ENCODE peak calls at places on chromosomes 13 and 19, in six cellular contexts. D, J, M, P, N and I are unnamed samples.

GRCh38 chr13:23549724-23550123 is 20.5 kb upstream of the TNFRSF19 start:
- DNase-seq in D (no peak), J (no peak), M (no peak), P (no peak), N (no peak), I (no peak)

GRCh38 chr13:77565635-77566034 is 30.1 kb downstream of the SCEL start:
- DNase-seq in D (peak), J (no peak), M (no peak), P (peak), N (peak), I (peak)

GRCh38 chr19:41409288-41409687 is 11.7 kb downstream of the BCKDHA start:
- DNase-seq in D (peak), J (no peak), M (no peak), P (peak), N (no peak), I (peak)

GRCh38 chr19:49560358-49560900 is 19.9 kb downstream of the NOSIP start:
- DNase-seq in D (no peak), J (no peak), M (no peak), P (no peak), N (no peak), I (no peak)

GRCh38 chr19:50427997-50428425 is 4.7 kb upstream of the MYBPC2 start:
- DNase-seq in D (no peak), J (peak), M (peak), P (peak), N (peak), I (peak)

GRCh38 chr19:38543807-38544568 is 73.8 kb downstream of the MAP4K1 start:
- DNase-seq in D (peak), J (peak), M (peak), P (peak), N (no peak), I (peak)

GRCh38 chr19:18789883-18790565 is 1.1 kb downstream of the COMP start:
- DNase-seq in D (no peak), J (no peak), M (no peak), P (peak), N (peak), I (peak)

GRCh38 chr13:49667773-49668172 is 23.5 kb downstream of the EBPL start:
- DNase-seq in D (no peak), J (no peak), M (no peak), P (peak), N (no peak), I (no peak)

GRCh38 chr19:23817519-23817918 is 58.8 kb upstream of the ZNF681 start:
- DNase-seq in D (peak), J (no peak), M (no peak), P (peak), N (peak), I (peak)

GRCh38 chr13:109426690-109426990 is 359.7 kb downstream of the IRS2 start:
- DNase-seq in D (no peak), J (no peak), M (no peak), P (peak), N (no peak), I (no peak)

GRCh38 chr19:18377026-18377425 is 8.9 kb upstream of the GDF15 start:
- DNase-seq in D (no peak), J (no peak), M (no peak), P (no peak), N (no peak), I (no peak)

GRCh38 chr13:39768962-39769361 is 113.5 kb downstream of the COG6 start:
- DNase-seq in D (no peak), J (no peak), M (no peak), P (no peak), N (no peak), I (no peak)

GRCh38 chr19:14677464-14677863 is 2.8 kb upstream of the ADGRE3 start:
- DNase-seq in D (no peak), J (no peak), M (no peak), P (no peak), N (no peak), I (no peak)

GRCh38 chr13:101530293-101530692 is 77.8 kb downstream of the ITGBL1 start:
- DNase-seq in D (no peak), J (no peak), M (no peak), P (peak), N (no peak), I (peak)

GRCh38 chr19:13215572-13216380 is 65.6 kb downstream of the IER2 start:
- DNase-seq in D (peak), J (no peak), M (no peak), P (no peak), N (no peak), I (peak)

GRCh38 chr19:6393982-6394412 is 1.0 kb upstream of the GTF2F1 start:
- DNase-seq in D (no peak), J (no peak), M (no peak), P (no peak), N (no peak), I (no peak)

GRCh38 chr19:3808420-3809143 is 22.4 kb upstream of the MATK start:
- DNase-seq in D (no peak), J (no peak), M (no peak), P (no peak), N (no peak), I (no peak)

GRCh38 chr13:94249512-94249911 is 230.0 kb downstream of the DCT start:
- DNase-seq in D (peak), J (no peak), M (no peak), P (peak), N (peak), I (peak)

GRCh38 chr19:3186891-3187661 is 1.3 kb downstream of the NCLN start:
- DNase-seq in D (no peak), J (no peak), M (no peak), P (no peak), N (no peak), I (peak)

GRCh38 chr19:34172661-34173144 is 399 bp downstream of the LSM14A start:
- DNase-seq in D (no peak), J (no peak), M (no peak), P (no peak), N (peak), I (no peak)

GRCh38 chr13:34857561-34857960 is 84.5 kb upstream of the NBEA start:
- DNase-seq in D (no peak), J (no peak), M (no peak), P (no peak), N (no peak), I (no peak)

GRCh38 chr19:10363789-10364281 is 16.5 kb downstream of the TYK2 start:
- DNase-seq in D (peak), J (no peak), M (no peak), P (peak), N (no peak), I (no peak)

GRCh38 chr13:22114630-22115311 is 443.9 kb downstream of the FGF9 start:
- DNase-seq in D (no peak), J (no peak), M (no peak), P (no peak), N (no peak), I (peak)

GRCh38 chr13:74819549-74819948 is 662.4 kb downstream of the TBC1D4 start:
- DNase-seq in D (peak), J (no peak), M (no peak), P (no peak), N (no peak), I (no peak)

GRCh38 chr19:12230751-12231733 is 63.6 kb downstream of the ZNF44 start:
- DNase-seq in D (no peak), J (no peak), M (no peak), P (no peak), N (no peak), I (no peak)

DNA sequence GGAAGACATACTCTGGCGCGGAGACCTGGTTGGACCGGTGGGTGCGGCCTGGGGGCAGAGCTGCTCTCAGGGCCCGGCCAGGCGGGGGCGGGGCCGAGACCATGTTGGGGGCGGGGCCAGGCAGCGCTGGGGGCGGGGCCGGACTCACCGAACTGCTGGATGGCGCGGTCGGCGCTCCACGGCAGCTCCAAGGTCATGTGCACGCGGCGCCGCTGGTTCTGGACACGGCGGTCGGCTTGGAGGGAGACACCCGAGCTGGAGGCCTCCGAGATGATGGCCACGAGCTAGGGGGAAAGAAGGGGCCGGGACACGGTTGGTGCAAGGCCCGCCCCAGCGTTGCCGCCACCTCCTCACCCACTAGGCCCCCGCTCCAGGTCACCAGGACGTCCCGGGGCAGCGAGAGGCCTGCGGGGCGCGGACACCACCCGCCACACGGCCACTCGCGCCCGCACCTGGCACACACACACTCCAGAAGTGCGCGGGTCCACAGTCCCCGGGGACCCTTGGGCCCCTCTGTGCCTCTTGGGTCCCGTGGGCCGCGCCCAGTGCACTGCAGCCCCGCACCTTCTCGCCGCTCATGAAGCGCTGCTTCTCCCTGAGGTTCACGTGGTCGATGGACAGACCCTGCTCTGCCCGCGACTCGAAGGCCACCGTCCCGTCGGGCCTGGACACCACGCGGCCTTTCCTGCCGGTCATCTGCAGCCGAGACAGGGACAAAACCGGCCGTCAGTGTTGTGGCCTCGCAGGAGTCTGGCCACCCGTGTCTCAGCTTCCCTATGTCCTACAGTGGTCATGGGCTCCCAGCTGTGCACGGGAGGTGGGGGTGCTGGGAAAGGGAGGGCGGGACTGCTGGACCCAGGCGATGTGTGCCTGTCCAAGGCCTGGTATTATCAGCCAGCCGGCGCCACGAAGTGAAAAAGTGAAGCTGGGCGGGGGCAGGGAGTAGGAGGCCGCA is 8.7 kb downstream of the GPX4 start:
- DNase-seq in D (no peak), J (peak), M (no peak), P (no peak), N (peak), I (no peak)
- H3K4me3 ChIP-seq in D (no peak), J (no peak), M (no peak), P (no peak), N (no peak), I (no peak)

DNA sequence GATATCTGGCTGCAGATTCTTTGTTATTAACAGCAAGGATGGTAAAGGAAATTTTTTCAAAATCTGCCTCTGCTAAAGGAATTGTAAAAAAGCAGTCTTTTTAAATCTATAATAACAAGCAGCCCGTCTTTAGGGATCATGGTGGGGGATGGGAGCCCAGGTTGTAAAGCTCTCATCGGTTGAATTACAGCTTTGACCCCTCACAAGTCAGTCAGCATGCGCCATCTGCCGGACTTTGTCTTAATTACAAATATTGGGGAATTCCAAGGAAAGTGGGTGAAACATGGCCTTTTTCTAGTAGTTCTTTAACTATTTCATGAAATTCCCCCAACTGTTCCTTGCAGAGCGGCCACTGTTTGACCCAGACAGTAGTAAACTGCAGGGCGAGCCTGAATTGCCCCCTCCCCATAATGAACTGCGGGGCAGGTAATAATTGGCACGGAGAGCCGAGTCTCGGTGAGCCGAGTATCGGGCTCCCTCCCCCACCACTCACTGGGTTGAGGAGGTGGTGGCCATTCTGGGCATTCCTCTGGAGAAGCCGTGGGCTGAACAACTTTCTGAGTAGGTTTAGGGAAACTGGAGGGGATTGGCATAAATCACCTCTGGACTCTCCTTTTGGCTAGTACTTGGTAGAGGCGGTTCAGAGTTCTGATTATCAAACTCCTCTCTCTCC is 11.6 kb downstream of the ZNF578 start:
- DNase-seq in D (no peak), J (no peak), M (no peak), P (no peak), N (peak), I (no peak)
- TF ChIP-seq CTCF in D (no peak), J (no peak), M (no peak), P (peak), N (peak), I (no peak)

DNA sequence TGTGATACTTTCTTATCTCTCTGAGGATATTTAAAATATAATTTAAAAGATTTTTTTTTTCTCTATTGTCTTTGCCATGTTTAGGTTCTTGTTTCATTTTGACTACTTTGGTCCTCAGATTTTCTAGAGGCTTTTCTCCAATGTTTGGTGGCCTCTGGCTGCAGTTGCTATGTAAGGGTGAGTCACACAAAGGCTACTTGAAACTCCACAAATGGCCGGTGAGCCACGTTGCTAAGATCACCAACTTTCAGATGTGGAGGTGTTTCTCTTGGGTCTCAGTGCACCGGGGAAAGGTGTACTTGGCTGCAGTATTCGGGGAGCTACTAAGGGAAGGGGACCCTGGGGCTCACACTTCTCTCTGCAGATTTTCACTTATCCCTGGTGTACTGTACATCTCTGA is 248.1 kb downstream of the HS6ST3 start:
- DNase-seq in D (no peak), J (no peak), M (no peak), P (no peak), N (no peak), I (no peak)
- H3K4me3 ChIP-seq in D (no peak), J (no peak), M (no peak), P (no peak), N (no peak), I (no peak)

DNA sequence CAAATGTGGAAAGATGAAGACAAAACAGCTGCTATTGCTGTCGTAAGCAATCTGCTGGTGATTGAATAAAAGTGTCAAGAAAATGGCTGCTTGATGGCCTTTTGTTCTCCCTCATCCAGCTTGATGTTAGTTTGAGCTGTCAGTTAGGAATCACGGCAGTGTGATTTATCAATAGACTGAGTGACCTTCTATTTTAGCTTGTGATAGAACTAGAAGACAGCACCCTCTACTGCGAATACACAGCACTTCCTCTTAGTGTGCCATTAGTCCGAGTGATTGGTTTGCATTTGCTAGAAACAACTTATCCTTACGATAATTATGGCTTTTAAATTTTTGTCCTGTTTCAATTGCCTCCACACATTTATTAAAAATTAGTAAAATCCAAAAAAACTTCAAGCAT is 76.2 kb downstream of the MZT1 start:
- DNase-seq in D (no peak), J (no peak), M (no peak), P (peak), N (peak), I (no peak)
- TF ChIP-seq CTCF in D (peak), J (no peak), M (no peak), P (peak), N (peak), I (no peak)

DNA sequence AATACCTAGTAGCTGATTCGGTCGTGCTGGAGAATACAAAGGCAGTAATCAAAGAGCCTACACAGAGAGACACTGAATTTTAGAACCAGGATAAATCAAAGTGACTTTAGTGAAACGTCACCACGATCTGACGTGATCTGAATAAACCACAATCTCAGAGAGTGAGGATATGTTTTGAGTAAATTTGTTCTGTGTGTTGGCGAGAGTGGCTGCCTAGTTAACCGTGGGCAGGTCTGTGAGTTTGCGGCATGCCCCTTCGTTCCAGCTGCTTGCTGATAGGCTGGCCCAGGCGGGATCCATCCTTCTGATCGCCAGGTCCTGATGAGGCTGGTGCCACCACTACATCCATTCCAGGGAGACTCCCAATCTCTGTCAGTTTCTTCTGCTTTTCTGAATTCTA is 40.4 kb downstream of the LRCH1 start:
- DNase-seq in D (no peak), J (no peak), M (no peak), P (no peak), N (no peak), I (no peak)
- H3K4me3 ChIP-seq in D (no peak), J (no peak), M (no peak), P (no peak), N (no peak), I (no peak)

DNA sequence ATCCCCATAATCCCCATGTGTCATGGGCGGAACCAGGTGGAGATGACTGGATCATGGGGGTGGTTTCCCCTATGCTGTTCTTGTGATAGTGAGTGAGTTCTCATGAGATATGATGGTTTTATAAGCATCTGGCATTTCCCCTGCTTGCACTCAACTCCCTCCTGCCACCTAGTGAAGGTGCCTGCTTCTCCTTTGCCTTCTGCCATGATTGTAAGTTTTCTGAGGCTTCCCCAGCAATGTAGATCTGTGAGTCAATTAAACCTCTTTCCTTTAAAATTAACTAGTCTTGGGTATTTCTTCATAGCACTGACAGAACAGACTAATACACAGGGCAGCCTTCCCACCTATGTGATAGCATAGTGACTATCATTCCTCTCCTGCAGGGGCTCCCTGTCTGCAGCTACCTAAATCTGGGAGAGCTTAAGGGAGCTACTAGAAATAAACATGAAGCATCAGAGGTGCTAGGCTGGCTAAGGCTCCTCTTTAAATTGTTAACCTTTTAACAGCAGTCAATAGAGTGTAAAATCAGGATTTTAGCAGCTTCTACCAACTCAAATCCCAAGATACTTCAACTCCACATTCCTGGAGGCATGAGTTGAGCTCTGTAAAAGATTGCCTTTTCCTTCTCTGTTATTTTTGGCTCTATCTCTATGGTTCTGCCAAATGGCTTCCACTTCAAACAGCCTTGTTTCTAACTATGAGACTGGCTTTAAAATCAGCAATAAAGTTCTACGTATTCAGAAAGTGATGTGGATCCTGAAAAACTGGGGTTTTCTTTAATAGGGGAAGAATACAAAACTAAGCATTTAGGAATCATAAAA is 112.3 kb downstream of the VWA8 start:
- DNase-seq in D (peak), J (no peak), M (no peak), P (peak), N (no peak), I (no peak)
- TF ChIP-seq CTCF in D (no peak), J (no peak), M (no peak), P (peak), N (peak), I (peak)

DNA sequence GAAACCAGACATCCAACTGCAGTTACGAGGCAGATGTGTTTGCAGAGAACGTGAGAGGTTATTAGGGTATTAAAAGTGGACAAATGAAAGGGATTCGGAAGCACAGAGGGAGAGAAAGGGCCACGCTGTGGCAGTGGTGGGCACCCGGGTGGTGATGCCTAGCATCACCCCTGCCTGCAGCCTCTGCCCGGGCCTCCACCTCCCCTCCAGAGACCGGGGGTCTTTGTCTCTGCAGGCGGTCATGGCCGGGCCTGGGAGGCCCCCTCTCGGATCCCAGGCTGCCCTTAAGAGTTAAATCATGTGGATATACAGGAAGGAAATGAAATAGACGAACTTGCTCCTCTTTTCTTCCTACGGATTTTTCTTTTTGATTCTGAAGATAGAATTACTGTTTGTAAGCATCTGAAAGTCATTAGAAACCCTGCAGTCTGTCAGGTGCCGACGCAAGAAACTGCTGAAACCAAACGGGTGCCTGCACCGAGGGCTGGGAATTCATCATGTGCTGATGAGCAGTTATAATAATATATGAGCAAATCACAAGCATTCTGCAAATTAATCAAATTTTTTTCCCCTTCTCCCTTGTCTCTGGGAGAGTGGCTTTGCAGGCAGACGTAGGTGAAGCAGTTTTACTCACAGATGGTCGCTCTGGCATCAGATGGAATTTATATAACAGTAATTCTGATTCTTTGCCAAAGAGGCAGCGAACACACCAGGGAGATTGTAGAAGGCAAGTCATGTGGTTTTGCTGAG is 319.8 kb downstream of the ZNF536 start:
- DNase-seq in D (no peak), J (no peak), M (no peak), P (peak), N (no peak), I (no peak)
- H3K4me3 ChIP-seq in D (no peak), J (peak), M (peak), P (peak), N (no peak), I (no peak)